ENCODE peak calls at places on chromosomes 13 and 19, in seven cellular contexts. R is left lung; C is thyroid gland; A is cardiac muscle cell; U is kidney epithelial cell; H is effector memory CD4-positive, alpha-beta T cell; Y is BJ. N is an unnamed sample.

GRCh38 chr19:39083983-39084731 is at the start of gene ACP7:
- DNase-seq in R (no peak), C (no peak), A (peak; percentile 11), U (no peak), H (no peak), Y (no peak), N (no peak)

GRCh38 chr19:11833541-11833940 is 15.0 kb upstream of the ZNF439 start:
- DNase-seq in R (no peak), C (no peak), A (no peak), U (no peak), H (no peak), Y (no peak), N (no peak)

GRCh38 chr13:33644607-33645543 is 173.1 kb upstream of the RFC3 start:
- DNase-seq in R (no peak), C (no peak), A (no peak), U (no peak), H (no peak), Y (no peak), N (no peak)

GRCh38 chr19:4014541-4015491 is 7.3 kb downstream of the PIAS4 start:
- DNase-seq in R (no peak), C (no peak), A (no peak), U (no peak), H (no peak), Y (no peak), N (peak; percentile 19)

GRCh38 chr19:41083516-41083915 is 4.7 kb upstream of the CYP2A13 start:
- DNase-seq in R (no peak), C (no peak), A (no peak), U (no peak), H (no peak), Y (no peak), N (no peak)

GRCh38 chr19:17706750-17707181 is 12.5 kb upstream of the MAP1S start:
- DNase-seq in R (no peak), C (no peak), A (peak; percentile 26), U (no peak), H (no peak), Y (no peak), N (no peak)

GRCh38 chr13:113528101-113528797 is 37.7 kb upstream of the DCUN1D2 start:
- DNase-seq in R (no peak), C (peak; percentile 89), A (peak; percentile 71), U (no peak), H (no peak), Y (no peak), N (no peak)

GRCh38 chr13:113860579-113861432 is 3.1 kb downstream of the GAS6 start:
- DNase-seq in R (peak; percentile 64), C (peak; percentile 69), A (peak; percentile 70), U (no peak), H (no peak), Y (no peak), N (no peak)

GRCh38 chr19:39498262-39499081 is at the start of gene DLL3:
- DNase-seq in R (no peak), C (no peak), A (peak; percentile 22), U (no peak), H (no peak), Y (no peak), N (peak; percentile 24)

GRCh38 chr13:19604306-19604705 is 29.2 kb upstream of the MPHOSPH8 start:
- DNase-seq in R (no peak), C (no peak), A (no peak), U (no peak), H (no peak), Y (no peak), N (no peak)

GRCh38 chr13:19605161-19605955 is 28.1 kb upstream of the MPHOSPH8 start:
- DNase-seq in R (no peak), C (no peak), A (no peak), U (no peak), H (no peak), Y (no peak), N (no peak)

GRCh38 chr13:19597523-19597922 is 35.9 kb upstream of the MPHOSPH8 start:
- DNase-seq in R (no peak), C (no peak), A (no peak), U (peak; percentile 38), H (no peak), Y (no peak), N (no peak)

GRCh38 chr13:19606152-19606551 is 27.3 kb upstream of the MPHOSPH8 start:
- DNase-seq in R (no peak), C (no peak), A (no peak), U (no peak), H (no peak), Y (no peak), N (no peak)

DNA sequence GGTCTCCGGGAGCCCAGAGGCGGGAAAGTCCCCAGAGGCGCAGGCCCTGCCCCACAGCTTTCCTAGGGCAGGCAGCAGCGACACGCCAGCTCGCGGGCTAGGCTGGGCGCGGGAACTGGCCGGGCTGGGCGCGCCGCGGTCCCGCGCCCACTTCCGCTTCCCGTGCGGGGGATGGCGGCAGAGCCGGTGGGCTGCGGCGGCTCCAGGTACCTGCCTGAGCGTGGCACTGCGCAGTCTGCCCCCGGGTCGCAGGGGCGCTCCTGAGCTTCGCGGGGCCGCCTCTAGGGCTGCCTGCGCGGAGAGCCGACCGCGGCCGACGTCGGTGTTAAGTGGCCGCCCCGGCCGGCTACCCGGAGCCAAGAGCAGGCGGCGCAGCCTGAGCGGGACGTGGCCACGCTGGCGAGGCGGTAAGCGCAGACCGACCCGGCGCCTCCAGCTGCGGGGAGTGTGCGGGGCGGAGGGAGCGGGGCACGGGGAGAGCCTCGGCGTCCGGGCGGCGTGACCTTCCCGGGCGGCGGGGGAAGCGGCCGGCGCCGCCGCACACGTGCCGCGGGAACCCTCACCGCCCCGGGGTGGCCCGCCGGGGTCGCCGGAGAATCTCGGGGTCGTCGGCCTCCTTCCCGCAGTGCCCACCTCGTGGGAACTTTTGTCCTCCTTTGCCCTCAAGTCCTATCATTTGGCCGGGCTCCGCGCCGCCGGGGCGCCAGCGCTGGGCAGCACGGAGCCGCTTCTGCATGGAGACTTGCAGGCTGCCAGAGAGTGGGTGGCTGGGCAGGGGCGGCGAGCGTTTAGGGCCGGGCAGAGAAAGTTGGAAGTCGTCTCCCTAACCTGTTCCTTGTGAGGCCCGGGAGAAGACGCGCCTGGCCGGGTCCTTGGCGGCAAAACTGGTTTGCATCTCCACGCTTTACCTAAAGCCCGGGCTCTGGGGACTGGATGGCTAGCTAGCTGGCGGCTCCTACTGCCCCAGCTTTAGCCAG is 31.4 kb upstream of the MPHOSPH8 start:
- DNase-seq in R (peak; percentile 33), C (peak; percentile 28), A (peak; percentile 55), U (no peak), H (no peak), Y (no peak), N (no peak)
- H3K27me3 ChIP-seq in R (no peaks in the 10 kb centered on the region), C (no peaks in the 10 kb centered on the region), A (peaks cover 29% of the 10 kb centered on the region), U (no peaks in the 10 kb centered on the region), H (peaks cover 6% of the 10 kb centered on the region), Y (no peaks in the 10 kb centered on the region), N (no peaks in the 10 kb centered on the region)

GRCh38 chr19:7480975-7481265 is 7.9 kb downstream of the PEX11G start:
- DNase-seq in R (peak; percentile 79), C (no peak), A (no peak), U (no peak), H (no peak), Y (no peak), N (no peak)
- H3K27me3 ChIP-seq in R (no peaks in the 10 kb centered on the region), C (no peaks in the 10 kb centered on the region), A (no peaks in the 10 kb centered on the region), U (no peaks in the 10 kb centered on the region), H (peaks cover 5% of the 10 kb centered on the region), Y (no peaks in the 10 kb centered on the region), N (no peaks in the 10 kb centered on the region)

DNA sequence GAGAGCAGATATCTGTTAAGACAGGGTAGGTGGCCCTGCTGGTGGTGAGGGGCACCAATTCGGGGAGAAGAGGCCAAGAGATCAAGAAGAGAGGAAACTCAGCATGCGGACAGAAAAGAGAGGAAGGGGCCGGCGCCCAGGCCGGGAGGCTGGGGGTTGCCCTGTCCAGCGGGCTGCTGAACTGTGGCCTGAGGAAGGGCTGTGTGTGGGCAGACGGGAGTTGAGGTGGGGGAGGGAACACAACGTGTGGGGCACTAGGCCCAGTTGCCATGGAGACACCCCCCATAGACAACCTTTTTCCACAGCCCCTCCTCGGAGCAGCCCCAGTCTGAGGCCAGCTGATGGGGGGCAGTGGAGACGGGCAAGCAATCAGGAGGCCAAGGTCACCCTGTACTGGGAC is 2.5 kb upstream of the CACNG8 start:
- DNase-seq in R (no peak), C (no peak), A (no peak), U (no peak), H (no peak), Y (no peak), N (no peak)
- H3K27me3 ChIP-seq in R (peaks cover 53% of the 10 kb centered on the region), C (peaks cover 19% of the 10 kb centered on the region), A (peaks cover 93% of the 10 kb centered on the region), U (peaks cover 60% of the 10 kb centered on the region), H (peaks cover 46% of the 10 kb centered on the region), Y (peaks cover 29% of the 10 kb centered on the region), N (no peaks in the 10 kb centered on the region)

GRCh38 chr13:27915301-27916207 is 4.2 kb upstream of the PDX1 start:
- DNase-seq in R (no peak), C (no peak), A (no peak), U (no peak), H (no peak), Y (no peak), N (no peak)

GRCh38 chr13:27918918-27919255 is 913 bp upstream of the PDX1 start:
- DNase-seq in R (no peak), C (no peak), A (no peak), U (no peak), H (no peak), Y (no peak), N (no peak)

GRCh38 chr13:27919299-27919933 is 384 bp upstream of the PDX1 start:
- DNase-seq in R (no peak), C (no peak), A (no peak), U (no peak), H (no peak), Y (no peak), N (no peak)

GRCh38 chr13:27918041-27918917 is 1.5 kb upstream of the PDX1 start:
- DNase-seq in R (no peak), C (no peak), A (no peak), U (no peak), H (no peak), Y (no peak), N (no peak)

GRCh38 chr13:27917121-27917947 is 2.5 kb upstream of the PDX1 start:
- DNase-seq in R (no peak), C (no peak), A (no peak), U (no peak), H (no peak), Y (no peak), N (no peak)
- H3K27me3 ChIP-seq in R (peaks cover 86% of the 10 kb centered on the region), C (peaks cover 42% of the 10 kb centered on the region), A (peaks cover 100% of the 10 kb centered on the region), U (peaks cover 60% of the 10 kb centered on the region), H (peaks cover 47% of the 10 kb centered on the region), Y (peaks cover 55% of the 10 kb centered on the region), N (no peaks in the 10 kb centered on the region)

GRCh38 chr19:35863018-35863417 is 5.4 kb upstream of the APLP1 start:
- DNase-seq in R (no peak), C (no peak), A (no peak), U (no peak), H (no peak), Y (no peak), N (no peak)
- H3K27me3 ChIP-seq in R (peaks cover 16% of the 10 kb centered on the region), C (no peaks in the 10 kb centered on the region), A (peaks cover 34% of the 10 kb centered on the region), U (peaks cover 50% of the 10 kb centered on the region), H (peaks cover 13% of the 10 kb centered on the region), Y (peaks cover 35% of the 10 kb centered on the region), N (peaks cover 5% of the 10 kb centered on the region)

N was measured in DND-41.